ENCODE peak calls at places on chromosomes 11 and 22, in six cellular contexts. One of them, this sample, is unnamed.
A peak's percentile ranks its signal among the peaks of the same experiment; 100 is the strongest.

GRCh38 chr22:36348760-36349159 is 39.0 kb downstream of the MYH9 start:
- DNase-seq in pulmonary artery endothelial cell: no peak
- DNase-seq in NCI-H1092 treated with DMSO at 0.1 percent for 48 hours: no peak
- DNase-seq in adrenal gland: no peak
- DNase-seq in HFF-Myc: no peak
- DNase-seq in Calu3: no peak
- DNase-seq in this sample: no peak

GRCh38 chr11:68643576-68643975 is 40.8 kb upstream of the GAL start:
- DNase-seq in pulmonary artery endothelial cell: no peak
- DNase-seq in NCI-H1092 treated with DMSO at 0.1 percent for 48 hours: no peak
- DNase-seq in adrenal gland: no peak
- DNase-seq in HFF-Myc: no peak
- DNase-seq in Calu3: no peak
- DNase-seq in this sample: peak; percentile 8

GRCh38 chr11:131849485-131849884 is 479.1 kb downstream of the NTM start:
- DNase-seq in pulmonary artery endothelial cell: no peak
- DNase-seq in NCI-H1092 treated with DMSO at 0.1 percent for 48 hours: no peak
- DNase-seq in adrenal gland: no peak
- DNase-seq in HFF-Myc: no peak
- DNase-seq in Calu3: no peak
- DNase-seq in this sample: no peak

GRCh38 chr11:74611369-74611861 is 19.0 kb downstream of the POLD3 start:
- DNase-seq in pulmonary artery endothelial cell: peak; percentile 13
- DNase-seq in NCI-H1092 treated with DMSO at 0.1 percent for 48 hours: peak; percentile 23
- DNase-seq in adrenal gland: no peak
- DNase-seq in HFF-Myc: no peak
- DNase-seq in Calu3: no peak
- DNase-seq in this sample: peak; percentile 33

GRCh38 chr22:46073683-46074504 is 76.4 kb upstream of the PPARA start:
- DNase-seq in pulmonary artery endothelial cell: no peak
- DNase-seq in NCI-H1092 treated with DMSO at 0.1 percent for 48 hours: no peak
- DNase-seq in adrenal gland: peak; percentile 80
- DNase-seq in HFF-Myc: no peak
- DNase-seq in Calu3: no peak
- DNase-seq in this sample: no peak

GRCh38 chr11:3894128-3894731 is 38.8 kb downstream of the STIM1 start:
- DNase-seq in pulmonary artery endothelial cell: no peak
- DNase-seq in NCI-H1092 treated with DMSO at 0.1 percent for 48 hours: no peak
- DNase-seq in adrenal gland: peak; percentile 28
- DNase-seq in HFF-Myc: no peak
- DNase-seq in Calu3: no peak
- DNase-seq in this sample: no peak

GRCh38 chr11:13278620-13279486 is 1.3 kb downstream of the BMAL1 start:
- DNase-seq in pulmonary artery endothelial cell: no peak
- DNase-seq in NCI-H1092 treated with DMSO at 0.1 percent for 48 hours: no peak
- DNase-seq in adrenal gland: no peak
- DNase-seq in HFF-Myc: no peak
- DNase-seq in Calu3: no peak
- DNase-seq in this sample: no peak

GRCh38 chr11:78197816-78198215 is 9.1 kb downstream of the USP35 start:
- DNase-seq in pulmonary artery endothelial cell: no peak
- DNase-seq in NCI-H1092 treated with DMSO at 0.1 percent for 48 hours: no peak
- DNase-seq in adrenal gland: no peak
- DNase-seq in HFF-Myc: no peak
- DNase-seq in Calu3: no peak
- DNase-seq in this sample: no peak

GRCh38 chr22:49592780-49593501 is 234.7 kb downstream of the BRD1 start:
- DNase-seq in pulmonary artery endothelial cell: no peak
- DNase-seq in NCI-H1092 treated with DMSO at 0.1 percent for 48 hours: no peak
- DNase-seq in adrenal gland: no peak
- DNase-seq in HFF-Myc: no peak
- DNase-seq in Calu3: no peak
- DNase-seq in this sample: no peak

GRCh38 chr11:12430912-12431311 is 53.5 kb downstream of the PARVA start:
- DNase-seq in pulmonary artery endothelial cell: peak; percentile 61
- DNase-seq in NCI-H1092 treated with DMSO at 0.1 percent for 48 hours: no peak
- DNase-seq in adrenal gland: peak; percentile 60
- DNase-seq in HFF-Myc: peak; percentile 91
- DNase-seq in Calu3: peak; percentile 64
- DNase-seq in this sample: no peak